ENCODE peak calls at places on chromosomes 2 and 18, in eight cellular contexts. J, K, T, N, Z, W, V and R are unnamed samples.

GRCh38 chr18:79520473-79521390 is 125.0 kb downstream of the NFATC1 start:
- DNase-seq in J (no peak), K (no peak), T (no peak), N (peak), Z (no peak), W (no peak), V (no peak), R (no peak)

GRCh38 chr2:111072220-111072871 is 48.4 kb upstream of the BCL2L11 start:
- DNase-seq in J (no peak), K (no peak), T (no peak), N (no peak), Z (no peak), W (no peak), V (no peak), R (no peak)

GRCh38 chr2:140351692-140352091 is 1571.5 kb upstream of the NXPH2 start:
- DNase-seq in J (no peak), K (no peak), T (no peak), N (no peak), Z (no peak), W (no peak), V (no peak), R (no peak)

GRCh38 chr2:128288781-128289180 is 29.9 kb downstream of the HS6ST1 start:
- DNase-seq in J (no peak), K (no peak), T (no peak), N (no peak), Z (no peak), W (no peak), V (no peak), R (no peak)

GRCh38 chr18:13570856-13571495 is 155.4 kb downstream of the FAM210A start:
- DNase-seq in J (no peak), K (no peak), T (no peak), N (no peak), Z (no peak), W (no peak), V (no peak), R (no peak)

GRCh38 chr2:134189009-134189717 is 64.7 kb upstream of the MGAT5 start:
- DNase-seq in J (no peak), K (no peak), T (peak), N (no peak), Z (no peak), W (peak), V (no peak), R (no peak)

GRCh38 chr2:132670104-132670960 is at the start of gene LYPD1:
- DNase-seq in J (no peak), K (peak), T (no peak), N (no peak), Z (no peak), W (no peak), V (no peak), R (peak)

GRCh38 chr18:54742654-54743053 is 85.6 kb upstream of the RAB27B start:
- DNase-seq in J (no peak), K (peak), T (peak), N (peak), Z (no peak), W (peak), V (no peak), R (no peak)

GRCh38 chr2:101795033-101795432 is 97.5 kb downstream of the MAP4K4 start:
- DNase-seq in J (no peak), K (no peak), T (no peak), N (no peak), Z (no peak), W (no peak), V (no peak), R (no peak)

GRCh38 chr2:163667064-163667887 is 68.5 kb downstream of the FIGN start:
- DNase-seq in J (no peak), K (no peak), T (no peak), N (no peak), Z (peak), W (no peak), V (no peak), R (no peak)

GRCh38 chr2:18428516-18428915 is 131.9 kb downstream of the RDH14 start:
- DNase-seq in J (no peak), K (no peak), T (no peak), N (no peak), Z (no peak), W (no peak), V (no peak), R (no peak)

GRCh38 chr2:158644139-158644538 is 151.0 kb upstream of the DAPL1 start:
- DNase-seq in J (no peak), K (no peak), T (no peak), N (no peak), Z (no peak), W (no peak), V (no peak), R (no peak)

GRCh38 chr2:9258501-9258900 is 51.9 kb downstream of the ASAP2 start:
- DNase-seq in J (no peak), K (no peak), T (no peak), N (no peak), Z (no peak), W (no peak), V (no peak), R (no peak)

GRCh38 chr2:31832363-31832762 is 178.4 kb downstream of the MEMO1 start:
- DNase-seq in J (no peak), K (no peak), T (no peak), N (no peak), Z (no peak), W (no peak), V (no peak), R (no peak)

GRCh38 chr18:12417687-12418086 is 10.0 kb downstream of the PRELID3A start:
- DNase-seq in J (no peak), K (no peak), T (no peak), N (no peak), Z (peak), W (no peak), V (no peak), R (no peak)

GRCh38 chr2:31205186-31205585 is 12.1 kb downstream of the CAPN14 start:
- DNase-seq in J (no peak), K (no peak), T (no peak), N (no peak), Z (no peak), W (no peak), V (no peak), R (no peak)

GRCh38 chr2:151526572-151527090 is 116.9 kb downstream of the RIF1 start:
- DNase-seq in J (no peak), K (no peak), T (no peak), N (no peak), Z (no peak), W (no peak), V (no peak), R (no peak)

GRCh38 chr18:22564036-22564435 is 146.3 kb upstream of the CTAGE1 start:
- DNase-seq in J (no peak), K (no peak), T (no peak), N (no peak), Z (no peak), W (no peak), V (no peak), R (no peak)

GRCh38 chr2:240963376-240964220 is 34.8 kb upstream of the SNED1 start:
- DNase-seq in J (no peak), K (no peak), T (peak), N (peak), Z (no peak), W (no peak), V (no peak), R (no peak)

GRCh38 chr2:200761168-200761715 is 50.5 kb upstream of the BZW1 start:
- DNase-seq in J (no peak), K (no peak), T (no peak), N (no peak), Z (no peak), W (no peak), V (no peak), R (no peak)

GRCh38 chr2:118527571-118527970 is 319.9 kb downstream of the EN1 start:
- DNase-seq in J (no peak), K (no peak), T (no peak), N (no peak), Z (no peak), W (no peak), V (no peak), R (no peak)

GRCh38 chr2:164903944-164904343 is 51.4 kb downstream of the SLC38A11 start:
- DNase-seq in J (no peak), K (no peak), T (peak), N (peak), Z (no peak), W (no peak), V (no peak), R (no peak)

GRCh38 chr18:28248653-28249052 is 71.7 kb upstream of the CDH2 start:
- DNase-seq in J (no peak), K (no peak), T (no peak), N (no peak), Z (no peak), W (no peak), V (no peak), R (no peak)
- TF ChIP-seq CTCF in J (no peak), K (no peak), T (no peak), N (no peak), Z (no peak), W (no peak), V (no peak), R (no peak)

DNA sequence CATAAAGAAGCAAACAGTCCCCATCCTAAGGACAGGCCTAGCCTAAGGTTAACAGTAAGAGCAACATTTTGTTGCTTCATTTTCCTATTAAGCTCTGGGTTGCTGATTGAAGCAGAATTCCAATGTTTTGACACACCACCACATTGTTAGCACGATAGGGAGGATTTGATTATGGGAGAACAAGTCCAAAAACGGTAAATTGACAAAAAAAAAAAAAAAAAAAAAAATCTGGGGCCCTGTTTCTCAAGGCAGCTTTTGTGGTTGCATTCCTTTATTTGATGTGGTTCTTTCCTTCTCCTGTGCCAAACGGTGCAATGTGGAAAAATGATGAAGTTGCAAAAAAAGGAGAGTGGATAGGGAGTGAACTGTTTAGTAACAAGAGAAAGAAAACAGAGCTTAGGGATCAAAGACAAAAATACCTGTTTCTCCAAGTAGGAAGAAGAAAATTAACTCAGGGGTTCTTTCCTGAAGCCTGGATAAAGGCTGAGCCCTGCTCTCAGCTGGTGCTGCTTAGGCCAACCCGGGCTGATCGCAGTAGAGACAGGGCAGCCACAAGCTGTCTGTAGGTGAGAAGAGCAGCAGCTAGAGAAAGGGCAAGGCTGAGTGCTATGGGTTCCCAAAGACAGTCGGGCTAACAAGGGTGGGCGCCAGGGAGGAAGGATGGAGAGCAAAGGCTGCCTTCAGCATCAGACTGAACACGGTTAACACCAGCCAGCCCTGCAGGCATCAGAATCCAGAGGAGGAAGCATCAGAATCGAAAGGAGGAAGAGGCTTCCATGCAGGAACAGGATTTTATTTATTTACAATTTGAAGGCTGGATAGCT is 167.8 kb upstream of the FOSL2 start:
- DNase-seq in J (no peak), K (no peak), T (no peak), N (no peak), Z (no peak), W (no peak), V (no peak), R (no peak)
- H3K4me3 ChIP-seq in J (no peak), K (no peak), T (no peak), N (peak), Z (no peak), W (no peak), V (no peak), R (no peak)

GRCh38 chr2:12701786-12702660 is 14.7 kb upstream of the TRIB2 start:
- DNase-seq in J (no peak), K (no peak), T (no peak), N (no peak), Z (no peak), W (no peak), V (no peak), R (no peak)
- TF ChIP-seq POLR2AphosphoS5 in J (no peak), K (no peak), T (no peak), N (no peak), Z (no peak), W (no peak), V (no peak), R (no peak)

GRCh38 chr2:237256845-237257244 is 157.1 kb downstream of the COL6A3 start:
- DNase-seq in J (no peak), K (peak), T (no peak), N (no peak), Z (no peak), W (no peak), V (no peak), R (no peak)

GRCh38 chr2:237260032-237260431 is 153.9 kb downstream of the COL6A3 start:
- DNase-seq in J (no peak), K (no peak), T (no peak), N (no peak), Z (no peak), W (no peak), V (no peak), R (no peak)

GRCh38 chr2:237259201-237259600 is 154.8 kb downstream of the COL6A3 start:
- DNase-seq in J (no peak), K (no peak), T (no peak), N (no peak), Z (no peak), W (no peak), V (no peak), R (no peak)

GRCh38 chr2:237257471-237257951 is 156.5 kb downstream of the COL6A3 start:
- DNase-seq in J (no peak), K (peak), T (no peak), N (no peak), Z (no peak), W (no peak), V (no peak), R (no peak)

GRCh38 chr2:237258146-237258545 is 155.8 kb downstream of the COL6A3 start:
- DNase-seq in J (no peak), K (no peak), T (no peak), N (no peak), Z (no peak), W (no peak), V (no peak), R (no peak)
- TF ChIP-seq CTCF in J (no peak), K (no peak), T (no peak), N (no peak), Z (no peak), W (no peak), V (no peak), R (no peak)

DNA sequence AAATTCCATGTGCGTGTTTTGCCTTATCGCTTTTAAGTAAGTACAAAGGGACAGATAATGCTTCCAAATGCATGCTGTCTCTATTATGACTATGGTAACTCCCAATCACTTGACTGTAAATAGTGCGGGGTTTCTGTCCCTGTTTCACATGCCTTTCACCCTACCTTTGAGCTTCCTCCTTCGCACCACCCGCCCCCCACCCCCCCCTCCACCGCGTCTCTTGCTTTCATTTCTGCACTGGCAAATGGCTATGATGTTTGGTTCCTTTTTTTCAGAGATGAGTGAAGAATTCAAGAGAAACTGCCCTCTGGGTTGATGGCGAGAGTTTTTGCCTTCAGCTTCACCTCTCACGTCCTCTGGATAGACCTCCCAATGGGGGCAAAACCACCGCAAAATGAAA is 25.0 kb upstream of the SPP2 start:
- DNase-seq in J (peak), K (no peak), T (no peak), N (no peak), Z (no peak), W (no peak), V (peak), R (no peak)
- H3K4me3 ChIP-seq in J (no peak), K (peak), T (peak), N (peak), Z (no peak), W (no peak), V (peak), R (no peak)

DNA sequence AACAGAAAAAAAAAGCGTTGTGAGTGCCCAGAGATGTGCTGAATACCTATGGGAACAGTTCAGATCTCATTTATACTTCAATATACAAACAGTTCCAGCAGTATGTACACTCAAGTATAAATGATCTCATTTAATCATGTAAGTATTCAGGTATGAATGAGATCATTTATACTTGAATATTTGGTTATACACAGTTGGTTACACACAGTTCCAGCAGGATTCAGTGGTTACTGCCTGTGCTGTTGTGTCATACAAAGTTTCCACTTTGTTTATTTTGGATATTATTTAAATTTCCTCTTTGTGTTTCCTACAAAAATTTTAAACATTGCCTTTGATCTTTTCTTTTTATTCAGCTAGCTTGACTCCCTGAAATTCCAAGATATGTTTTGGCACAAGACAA is 293.5 kb upstream of the SLC39A10 start:
- DNase-seq in J (no peak), K (no peak), T (no peak), N (no peak), Z (no peak), W (no peak), V (no peak), R (no peak)
- TF ChIP-seq POLR2AphosphoS5 in J (no peak), K (no peak), T (no peak), N (no peak), Z (no peak), W (no peak), V (no peak), R (no peak)